ENCODE peak calls at places on chromosomes 5 and 9, in six cellular contexts. O is tibial artery; H is endothelial cell; W is Right ventricle myocardium inferior; D is EL; P is stimulated activated CD4-positive, alpha-beta T cell treated with anti-CD3 and anti-CD28 coated beads, TNF-alpha, amount 100 ng/mL, for 4 hours. I is an unnamed sample.

GRCh38 chr9:74463825-74464224 is 33.3 kb upstream of the RORB start:
- DNase-seq in O (no peak), D (no peak), W (no peak), H (no peak), P (no peak), I (no peak)

GRCh38 chr9:129317179-129318011 is 139.3 kb upstream of the IER5L start:
- DNase-seq in D (peak), O (peak), P (no peak), H (no peak), W (no peak), I (no peak)

GRCh38 chr5:43638107-43638506 is 35.1 kb downstream of the NNT start:
- DNase-seq in W (no peak), P (no peak), O (no peak), D (no peak), H (no peak), I (no peak)

GRCh38 chr5:14374100-14374499 is 207.5 kb upstream of the OTULINL start:
- DNase-seq in D (no peak), O (no peak), H (no peak), W (no peak), P (no peak), I (no peak)

GRCh38 chr9:132935021-132935420 is 9.4 kb downstream of the TSC1 start:
- DNase-seq in H (no peak), P (no peak), O (no peak), W (no peak), D (no peak), I (no peak)

GRCh38 chr9:127950513-127951210 is 13.0 kb upstream of the DPM2 start:
- DNase-seq in D (no peak), W (peak), O (no peak), P (no peak), H (no peak), I (no peak)

GRCh38 chr5:136840601-136841000 is 475.3 kb upstream of the TRPC7 start:
- DNase-seq in P (no peak), O (no peak), H (no peak), D (no peak), W (no peak), I (no peak)

GRCh38 chr9:98971168-98971914 is 27.6 kb downstream of the COL15A1 start:
- DNase-seq in P (no peak), H (no peak), O (peak), W (no peak), D (peak), I (no peak)